ENCODE peak calls at places on chromosomes 4 and X, in five cellular contexts. Q is stimulated activated CD8-positive, alpha-beta memory T cell treated with anti-CD3 and anti-CD28 coated beads, Interleukin-15, amount 100 ng/mL, for 24 hours; F is naive thymus-derived CD8-positive, alpha-beta T cell; D is GM13977; U is coronary artery. E is an unnamed sample.

GRCh38 chr4:172009461-172009860 is 196.3 kb downstream of the GALNTL6 start:
- DNase-seq in Q (no peak), F (no peak), D (no peak), U (no peak), E (peak; percentile 3)

GRCh38 chr4:142043509-142043908 is 407.1 kb downstream of the IL15 start:
- DNase-seq in Q (no peak), F (no peak), D (no peak), U (no peak), E (peak; percentile 19)

GRCh38 chrX:12799118-12799517 is 7.9 kb downstream of the PRPS2 start:
- DNase-seq in Q (no peak), F (no peak), D (no peak), U (no peak), E (no peak)

GRCh38 chr4:149796381-149796780 is 19.3 kb downstream of the IQCM start:
- DNase-seq in Q (no peak), F (no peak), D (no peak), U (no peak), E (no peak)

GRCh38 chr4:73917081-73917501 is 47.9 kb downstream of the CXCL1 start:
- DNase-seq in Q (no peak), F (no peak), D (no peak), U (no peak), E (peak; percentile 96)

GRCh38 chr4:20393486-20394100 is 141.9 kb downstream of the SLIT2 start:
- DNase-seq in Q (no peak), F (no peak), D (no peak), U (no peak), E (peak; percentile 60)

GRCh38 chr4:35934370-35934981 is 309.8 kb downstream of the ARAP2 start:
- DNase-seq in Q (no peak), F (no peak), D (no peak), U (no peak), E (peak; percentile 8)

GRCh38 chrX:129876734-129877395 is 29.1 kb upstream of the UTP14A start:
- DNase-seq in Q (no peak), F (no peak), D (no peak), U (no peak), E (peak; percentile 69)

GRCh38 chrX:20951016-20951795 is 423.0 kb upstream of the CNKSR2 start:
- DNase-seq in Q (no peak), F (no peak), D (no peak), U (no peak), E (no peak)

GRCh38 chr4:39025552-39026085 is 6.6 kb downstream of the TMEM156 start:
- DNase-seq in Q (no peak), F (no peak), D (no peak), U (no peak), E (no peak)

GRCh38 chr4:3702084-3702521 is 64.1 kb upstream of the ADRA2C start:
- DNase-seq in Q (no peak), F (no peak), D (no peak), U (no peak), E (no peak)

GRCh38 chrX:281166-281999 is at the start of gene PLCXD1:
- DNase-seq in Q (no peak), F (no peak), D (peak; percentile 85), U (no peak), E (no peak)

GRCh38 chr4:151567056-151567455 is 158.1 kb downstream of the FHIP1A start:
- DNase-seq in Q (no peak), F (no peak), D (peak; percentile 7), U (no peak), E (no peak)

GRCh38 chr4:189049682-189050081 is 891.0 kb upstream of the FRG1 start:
- DNase-seq in Q (no peak), F (no peak), D (no peak), U (no peak), E (no peak)

GRCh38 chrX:117972681-117973080 is 143.9 kb downstream of the KLHL13 start:
- DNase-seq in Q (no peak), F (no peak), D (no peak), U (no peak), E (no peak)

GRCh38 chrX:8730812-8731578 is 942 bp downstream of the ANOS1 start:
- DNase-seq in Q (no peak), F (no peak), D (no peak), U (no peak), E (no peak)

GRCh38 chr4:33160126-33160525 is 2440.0 kb downstream of the PCDH7 start:
- DNase-seq in Q (no peak), F (no peak), D (no peak), U (no peak), E (peak; percentile 55)

GRCh38 chr4:3111461-3111860 is 37.0 kb downstream of the HTT start:
- DNase-seq in Q (no peak), F (no peak), D (no peak), U (no peak), E (no peak)

GRCh38 chrX:139949703-139950102 is 15.6 kb downstream of the CXorf66 start:
- DNase-seq in Q (no peak), F (no peak), D (no peak), U (no peak), E (no peak)

GRCh38 chr4:7462509-7462971 is 27.8 kb upstream of the PSAPL1 start:
- DNase-seq in Q (no peak), F (no peak), D (no peak), U (no peak), E (peak; percentile 27)

GRCh38 chr4:77697860-77698599 is 92.4 kb downstream of the CXCL13 start:
- DNase-seq in Q (no peak), F (no peak), D (no peak), U (no peak), E (peak; percentile 72)

GRCh38 chrX:153408871-153409351 is 2.4 kb upstream of the ZFP92 start:
- DNase-seq in Q (no peak), F (no peak), D (no peak), U (no peak), E (no peak)

GRCh38 chr4:120555058-120555457 is 367.5 kb downstream of the PRDM5 start:
- DNase-seq in Q (no peak), F (no peak), D (no peak), U (no peak), E (no peak)

GRCh38 chr4:3342182-3342854 is 49.5 kb downstream of the RGS12 start:
- DNase-seq in Q (no peak), F (peak; percentile 6), D (no peak), U (no peak), E (peak; percentile 51)

E was measured in AG10803.